ENCODE peak calls at places on chromosomes 1 and 21, in five cellular contexts. S, I, T, L and C are unnamed samples.

GRCh38 chr1:1233567-1233892 is 1.5 kb downstream of the B3GALT6 start:
- DNase-seq in S (no peak), I (no peak), T (no peak), L (no peak), C (no peak)

GRCh38 chr1:25245809-25246599 is 1.2 kb downstream of the RSRP1 start:
- DNase-seq in S (no peak), I (no peak), T (no peak), L (peak; percentile 41), C (peak; percentile 19)

GRCh38 chr1:47317841-47318240 is 3.9 kb upstream of the STIL start:
- DNase-seq in S (no peak), I (no peak), T (no peak), L (no peak), C (no peak)

GRCh38 chr21:27578741-27579265 is 611.9 kb upstream of the ADAMTS5 start:
- DNase-seq in S (no peak), I (no peak), T (no peak), L (no peak), C (no peak)

GRCh38 chr1:103129255-103129654 is 20.9 kb upstream of the COL11A1 start:
- DNase-seq in S (no peak), I (no peak), T (no peak), L (no peak), C (no peak)

GRCh38 chr1:21261551-21262281 is 28.5 kb downstream of the ECE1 start:
- DNase-seq in S (no peak), I (no peak), T (no peak), L (no peak), C (no peak)

GRCh38 chr1:169060010-169060722 is 46.3 kb upstream of the ATP1B1 start:
- DNase-seq in S (no peak), I (no peak), T (no peak), L (peak; percentile 85), C (no peak)

GRCh38 chr1:34761776-34762307 is 2.3 kb downstream of the GJB4 start:
- DNase-seq in S (no peak), I (no peak), T (no peak), L (no peak), C (no peak)

GRCh38 chr1:85371021-85371420 is 93.9 kb downstream of the DDAH1 start:
- DNase-seq in S (no peak), I (no peak), T (no peak), L (no peak), C (no peak)

GRCh38 chr1:237788069-237788468 is 102.7 kb downstream of the ZP4 start:
- DNase-seq in S (no peak), I (no peak), T (no peak), L (no peak), C (no peak)

GRCh38 chr1:98304888-98305287 is 356.6 kb upstream of the SNX7 start:
- DNase-seq in S (no peak), I (no peak), T (no peak), L (no peak), C (no peak)

GRCh38 chr1:207672525-207673130 is 27.7 kb downstream of the CR1L start:
- DNase-seq in S (peak; percentile 87), I (no peak), T (no peak), L (peak; percentile 24), C (peak; percentile 40)

GRCh38 chr1:8017495-8018310 is 8.4 kb downstream of the ERRFI1 start:
- DNase-seq in S (no peak), I (no peak), T (no peak), L (peak; percentile 85), C (no peak)

GRCh38 chr1:155226910-155227260 is 18.4 kb downstream of the MTX1 start:
- DNase-seq in S (no peak), I (no peak), T (peak; percentile 80), L (peak; percentile 38), C (peak; percentile 54)

GRCh38 chr1:23393706-23394105 is 24.1 kb upstream of the ZNF436 start:
- DNase-seq in S (no peak), I (no peak), T (no peak), L (no peak), C (no peak)

GRCh38 chr21:27812279-27812678 is 845.4 kb upstream of the ADAMTS5 start:
- DNase-seq in S (no peak), I (no peak), T (no peak), L (no peak), C (no peak)

GRCh38 chr1:61496501-61496900 is 228.4 kb downstream of the TM2D1 start:
- DNase-seq in S (no peak), I (no peak), T (no peak), L (no peak), C (no peak)

GRCh38 chr1:157878059-157878458 is 36.5 kb upstream of the CD5L start:
- DNase-seq in S (peak; percentile 57), I (no peak), T (no peak), L (peak; percentile 45), C (peak; percentile 46)

GRCh38 chr1:89310976-89311375 is 38.3 kb upstream of the GBP5 start:
- DNase-seq in S (no peak), I (no peak), T (no peak), L (no peak), C (no peak)

GRCh38 chr1:17097787-17098186 is 21.5 kb downstream of the PADI2 start:
- DNase-seq in S (no peak), I (no peak), T (no peak), L (no peak), C (no peak)

GRCh38 chr1:201447911-201448871 is 20.8 kb downstream of the PHLDA3 start:
- DNase-seq in S (peak; percentile 94), I (no peak), T (peak; percentile 84), L (peak; percentile 56), C (peak; percentile 85)

GRCh38 chr1:155124503-155125463 is 2.9 kb upstream of the EFNA1 start:
- DNase-seq in S (no peak), I (no peak), T (peak; percentile 48), L (no peak), C (no peak)

GRCh38 chr21:44035244-44035643 is 23.1 kb downstream of the TRAPPC10 start:
- DNase-seq in S (no peak), I (no peak), T (no peak), L (no peak), C (no peak)

GRCh38 chr1:205637854-205638468 is 6.2 kb upstream of the ELK4 start:
- DNase-seq in S (no peak), I (no peak), T (no peak), L (no peak), C (no peak)

GRCh38 chr21:39150316-39150715 is 32.9 kb downstream of the PSMG1 start:
- DNase-seq in S (no peak), I (no peak), T (no peak), L (no peak), C (no peak)

GRCh38 chr21:39153842-39154241 is 29.4 kb downstream of the PSMG1 start:
- DNase-seq in S (no peak), I (no peak), T (no peak), L (no peak), C (no peak)

GRCh38 chr21:39155578-39155977 is 27.7 kb downstream of the PSMG1 start:
- DNase-seq in S (no peak), I (no peak), T (no peak), L (no peak), C (no peak)

GRCh38 chr21:39156024-39156423 is 27.2 kb downstream of the PSMG1 start:
- DNase-seq in S (no peak), I (no peak), T (no peak), L (no peak), C (no peak)

DNA sequence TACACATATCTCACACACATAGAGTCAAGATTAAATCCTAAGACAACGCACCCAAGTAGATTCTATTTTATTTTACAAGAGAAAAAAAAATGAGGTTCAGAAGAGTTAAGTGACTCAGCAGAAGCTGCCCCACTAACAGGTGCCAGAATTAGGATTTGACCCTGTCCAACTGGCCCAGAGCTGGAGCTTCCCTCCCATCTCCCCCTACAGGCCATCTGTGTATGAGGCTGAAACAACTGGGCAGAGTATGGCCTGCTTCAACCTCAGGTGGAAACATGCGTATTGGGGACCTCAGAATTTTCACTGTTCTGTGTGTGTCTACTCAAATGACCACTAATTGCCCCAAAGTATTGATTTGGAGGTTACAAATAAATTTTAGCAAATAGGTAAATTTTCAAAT is 29.9 kb downstream of the PSMG1 start:
- DNase-seq in S (no peak), I (no peak), T (no peak), L (no peak), C (peak; percentile 42)
- TF ChIP-seq SUZ12 in S (no peak), I (no peak), T (no peak), L (no peak), C (no peak)

GRCh38 chr1:160859166-160859565 is 3.5 kb downstream of the CD244 start:
- DNase-seq in S (no peak), I (no peak), T (no peak), L (no peak), C (no peak)

GRCh38 chr1:160858127-160858909 is 4.4 kb downstream of the CD244 start:
- DNase-seq in S (no peak), I (no peak), T (no peak), L (no peak), C (no peak)

GRCh38 chr1:160853014-160853413 is 9.7 kb downstream of the CD244 start:
- DNase-seq in S (no peak), I (no peak), T (no peak), L (no peak), C (no peak)

GRCh38 chr1:160853756-160854155 is 8.9 kb downstream of the CD244 start:
- DNase-seq in S (no peak), I (no peak), T (no peak), L (no peak), C (no peak)

GRCh38 chr1:160855181-160855981 is 7.3 kb downstream of the CD244 start:
- DNase-seq in S (no peak), I (peak; percentile 51), T (no peak), L (no peak), C (no peak)
- TF ChIP-seq SUZ12 in S (no peak), I (no peak), T (no peak), L (no peak), C (no peak)

DNA sequence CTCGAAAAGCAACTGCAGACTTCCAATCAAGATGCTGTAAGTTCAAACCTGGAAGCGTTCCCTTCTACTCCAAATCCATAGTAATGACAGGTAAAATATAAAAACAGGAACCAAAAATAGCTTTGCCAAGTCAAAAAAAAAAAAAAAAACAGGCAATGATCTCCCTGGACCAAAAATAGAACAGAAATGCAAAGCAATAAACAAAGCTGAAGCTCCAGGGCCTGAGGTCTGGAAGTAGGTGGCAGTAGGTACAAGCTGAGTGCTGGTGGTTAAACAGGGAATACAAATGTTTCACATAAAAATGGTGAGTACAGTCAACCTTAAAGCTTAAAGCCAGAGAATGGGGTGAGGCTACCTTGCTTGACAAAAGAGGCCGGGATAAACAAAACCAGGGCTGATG is 610.8 kb downstream of the SMYD3 start:
- DNase-seq in S (no peak), I (no peak), T (no peak), L (no peak), C (no peak)
- TF ChIP-seq SUZ12 in S (no peak), I (no peak), T (no peak), L (no peak), C (no peak)

DNA sequence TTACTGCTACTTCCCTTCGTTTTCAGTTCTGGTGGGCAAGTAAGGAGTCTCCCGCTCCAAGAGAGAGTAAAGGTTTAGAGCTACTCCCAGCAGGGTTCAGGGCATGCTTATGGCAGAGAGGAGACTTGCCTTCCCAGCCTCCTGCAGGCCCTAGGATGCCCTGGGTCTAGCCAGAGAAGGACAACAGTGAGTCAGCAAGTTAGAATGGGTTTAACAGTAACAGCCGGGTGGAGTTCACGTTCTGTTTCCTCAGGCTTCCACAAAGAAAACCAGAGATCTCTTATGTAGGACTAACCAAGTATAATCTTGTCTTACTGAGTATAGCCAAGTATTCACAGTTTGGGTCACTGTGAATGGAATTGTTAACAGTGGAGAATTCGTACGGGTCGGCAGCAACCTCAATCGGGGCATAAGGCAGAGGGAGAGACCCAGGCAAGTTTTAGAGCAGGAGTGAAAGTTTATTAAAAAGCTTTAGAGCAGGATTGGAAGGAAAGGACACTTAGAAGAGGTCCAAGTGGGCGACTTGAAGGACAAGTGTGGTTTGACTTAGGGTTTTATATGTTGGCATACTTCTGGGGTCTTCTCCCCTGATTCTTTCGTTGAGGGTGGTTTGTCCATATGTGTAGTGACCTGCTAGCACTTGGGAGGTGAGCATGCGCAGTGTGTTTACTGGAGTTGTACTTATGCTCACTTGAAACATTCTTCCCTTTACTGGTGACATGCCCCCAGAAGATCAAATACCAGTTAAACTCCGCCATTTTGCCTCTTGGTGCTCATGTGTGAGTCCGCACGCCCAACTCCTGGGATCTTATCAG is 4.5 kb downstream of the OVAAL start:
- DNase-seq in S (no peak), I (no peak), T (no peak), L (peak; percentile 27), C (no peak)
- TF ChIP-seq SUZ12 in S (no peak), I (no peak), T (no peak), L (no peak), C (no peak)